ENCODE peak calls at places on chromosomes 2 and 18, in six cellular contexts. B is endothelial cell, S is foreskin fibroblast, F is HFF-Myc, U is GM10248, H is tibial artery. C is an unnamed sample.

GRCh38 chr2:13015941-13016340 is 299.2 kb downstream of the TRIB2 start:
- DNase-seq in H (no peak), U (no peak), F (no peak), S (no peak), B (no peak), C (no peak)

GRCh38 chr18:463442-464310 is 36.8 kb downstream of the COLEC12 start:
- DNase-seq in S (no peak), H (peak), F (no peak), B (no peak), U (no peak), C (no peak)

GRCh38 chr2:216683846-216684245 is 11.5 kb downstream of the IGFBP5 start:
- DNase-seq in F (no peak), S (peak), B (no peak), U (no peak), H (peak), C (no peak)

GRCh38 chr2:55338268-55338667 is 69.2 kb upstream of the MTIF2 start:
- DNase-seq in S (no peak), B (no peak), F (no peak), U (no peak), H (no peak), C (no peak)

GRCh38 chr18:59300676-59301285 is 17.7 kb downstream of the CPLX4 start:
- DNase-seq in U (no peak), S (no peak), H (no peak), F (no peak), B (no peak), C (no peak)

GRCh38 chr18:12630136-12630535 is 27.8 kb downstream of the SPIRE1 start:
- DNase-seq in U (no peak), S (peak), F (no peak), H (no peak), B (no peak), C (no peak)

GRCh38 chr2:101121174-101121573 is 30.0 kb downstream of the TBC1D8 start:
- DNase-seq in H (no peak), B (no peak), U (no peak), F (no peak), S (no peak), C (no peak)

GRCh38 chr2:177405029-177405692 is 12.6 kb downstream of the AGPS start:
- DNase-seq in S (no peak), H (no peak), U (no peak), B (no peak), F (no peak), C (no peak)

GRCh38 chr2:172560721-172561120 is 4.8 kb downstream of the PDK1 start:
- DNase-seq in F (no peak), U (no peak), H (no peak), S (no peak), B (no peak), C (no peak)

GRCh38 chr2:96525211-96525507 is 11.4 kb upstream of the ARID5A start:
- DNase-seq in F (no peak), H (no peak), S (no peak), U (no peak), B (no peak), C (no peak)
- TF ChIP-seq CTCF in F (no peak), H (no peak), S (no peak), U (no peak), B (no peak), C (no peak)

DNA sequence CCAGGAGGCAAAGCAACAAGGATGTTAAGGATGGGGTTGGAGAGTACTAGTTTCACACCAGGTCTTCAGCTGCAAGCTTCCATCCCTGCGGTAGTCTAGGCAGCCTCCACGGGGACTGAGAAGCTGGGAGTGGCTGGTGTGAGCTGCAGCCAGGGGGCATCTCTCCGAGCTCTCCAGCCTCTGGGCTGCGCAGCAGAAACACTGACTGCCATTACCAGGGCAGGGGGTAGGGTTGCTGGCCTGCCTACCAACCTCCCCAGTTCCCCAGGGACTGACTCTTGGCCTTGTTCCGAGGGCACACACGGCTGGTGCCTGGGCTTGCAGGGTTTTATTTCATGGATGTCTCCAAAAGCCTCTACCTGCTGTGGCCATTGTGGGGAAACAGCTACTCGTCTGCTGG is 15.9 kb downstream of the GATA6 start:
- DNase-seq in F (no peak), B (no peak), H (peak), S (no peak), U (no peak), C (no peak)
- TF ChIP-seq CTCF in F (no peak), B (no peak), H (peak), S (no peak), U (no peak), C (no peak)

GRCh38 chr2:9778012-9778411 is 65.3 kb upstream of the TAF1B start:
- DNase-seq in S (no peak), U (no peak), H (no peak), B (peak), F (no peak), C (peak)
- TF ChIP-seq CTCF in S (peak), U (peak), H (no peak), B (peak), F (peak), C (peak)

GRCh38 chr2:175309799-175310198 is 128.3 kb upstream of the ATP5MC3 start:
- DNase-seq in F (no peak), H (no peak), B (peak), U (peak), S (peak), C (no peak)
- TF ChIP-seq CTCF in F (peak), H (no peak), B (no peak), U (peak), S (peak), C (peak)